ENCODE peak calls at places on chromosomes 5 and 9, in five cellular contexts. K is T1000; R is breast epithelium; N is head of caudate nucleus; W is stimulated activated naive CD8-positive, alpha-beta T cell treated with anti-CD3 and anti-CD28 coated beads, Interleukin-15, Interleukin-2, amounts not matched to agents 100 U/mL and 50 U/mL, for 24 hours. Q is an unnamed sample.
A peak's percentile ranks its signal among the peaks of the same experiment; 100 is the strongest.

GRCh38 chr5:88674262-88675158 is 208.5 kb downstream of the MEF2C start:
- DNase-seq in K (no peak), R (no peak), N (peak; percentile 88), W (peak; percentile 51), Q (no peak)

GRCh38 chr9:98850851-98851729 is 43.6 kb downstream of the GALNT12 start:
- DNase-seq in K (no peak), R (peak; percentile 28), N (no peak), W (no peak), Q (no peak)

GRCh38 chr5:177598477-177598876 is 1.5 kb upstream of the B4GALT7 start:
- DNase-seq in K (no peak), R (no peak), N (no peak), W (no peak), Q (no peak)

GRCh38 chr5:160774006-160774405 is 78.0 kb downstream of the ATP10B start:
- DNase-seq in K (no peak), R (no peak), N (no peak), W (no peak), Q (no peak)

GRCh38 chr5:89440670-89441069 is 557.7 kb upstream of the MEF2C start:
- DNase-seq in K (no peak), R (no peak), N (no peak), W (no peak), Q (no peak)

GRCh38 chr9:76433406-76433805 is 25.6 kb upstream of the GCNT1 start:
- DNase-seq in K (no peak), R (no peak), N (no peak), W (no peak), Q (no peak)

GRCh38 chr5:154624341-154624740 is 130.8 kb upstream of the LARP1 start:
- DNase-seq in K (no peak), R (no peak), N (no peak), W (no peak), Q (no peak)

GRCh38 chr9:74293479-74293878 is 203.7 kb upstream of the RORB start:
- DNase-seq in K (no peak), R (no peak), N (no peak), W (no peak), Q (no peak)

GRCh38 chr9:136943291-136944093 is 1.0 kb downstream of the FBXW5 start:
- DNase-seq in K (no peak), R (no peak), N (no peak), W (peak; percentile 57), Q (no peak)

GRCh38 chr5:172901012-172901780 is 58.0 kb upstream of the RPL26L1 start:
- DNase-seq in K (no peak), R (no peak), N (no peak), W (no peak), Q (no peak)

GRCh38 chr9:31248156-31248555 is 1136.3 kb upstream of the ACO1 start:
- DNase-seq in K (no peak), R (no peak), N (no peak), W (no peak), Q (no peak)

GRCh38 chr5:180601591-180602480 is 10.5 kb upstream of the SCGB3A1 start:
- DNase-seq in K (no peak), R (peak; percentile 39), N (peak; percentile 58), W (no peak), Q (no peak)

GRCh38 chr9:81052846-81053245 is 636.5 kb downstream of the TLE1 start:
- DNase-seq in K (no peak), R (no peak), N (no peak), W (no peak), Q (no peak)

GRCh38 chr9:89695441-89695891 is 90.7 kb downstream of the GADD45G start:
- DNase-seq in K (no peak), R (no peak), N (no peak), W (no peak), Q (no peak)

GRCh38 chr5:109614316-109614715 is 75.4 kb upstream of the MAN2A1 start:
- DNase-seq in K (no peak), R (no peak), N (no peak), W (no peak), Q (no peak)

GRCh38 chr5:159337291-159337974 is 7.1 kb upstream of the IL12B start:
- DNase-seq in K (no peak), R (no peak), N (no peak), W (peak; percentile 47), Q (peak; percentile 76)

GRCh38 chr9:89721971-89722530 is 117.2 kb downstream of the GADD45G start:
- DNase-seq in K (no peak), R (no peak), N (no peak), W (no peak), Q (no peak)

GRCh38 chr5:18761801-18762200 is 1127.5 kb downstream of the TAF11L14 start:
- DNase-seq in K (no peak), R (no peak), N (no peak), W (no peak), Q (no peak)

GRCh38 chr5:107383414-107383813 is 287.3 kb downstream of the EFNA5 start:
- DNase-seq in K (no peak), R (no peak), N (no peak), W (no peak), Q (no peak)

GRCh38 chr9:90895786-90896185 is 94.2 kb downstream of the SYK start:
- DNase-seq in K (no peak), R (no peak), N (no peak), W (no peak), Q (no peak)

GRCh38 chr9:126569036-126569435 is 44.7 kb upstream of the LMX1B start:
- DNase-seq in K (no peak), R (no peak), N (no peak), W (no peak), Q (no peak)

GRCh38 chr5:172608773-172609172 is 32.3 kb upstream of the NEURL1B start:
- DNase-seq in K (no peak), R (no peak), N (no peak), W (no peak), Q (no peak)

GRCh38 chr9:94611638-94612068 is 18.0 kb upstream of the FBP2 start:
- DNase-seq in K (no peak), R (no peak), N (no peak), W (peak; percentile 78), Q (no peak)

GRCh38 chr5:143824851-143825720 is 13.1 kb downstream of the HMHB1 start:
- DNase-seq in K (peak; percentile 47), R (peak; percentile 69), N (peak; percentile 85), W (peak; percentile 89), Q (peak; percentile 48)

GRCh38 chr9:13568851-13569618 is 289.5 kb upstream of the MPDZ start:
- DNase-seq in K (no peak), R (no peak), N (peak; percentile 39), W (no peak), Q (no peak)

GRCh38 chr9:126992427-126992826 is 77.8 kb downstream of the RALGPS1 start:
- DNase-seq in K (no peak), R (no peak), N (no peak), W (no peak), Q (no peak)

GRCh38 chr5:54944364-54944763 is 41.0 kb downstream of the ESM1 start:
- DNase-seq in K (peak; percentile 6), R (no peak), N (no peak), W (peak; percentile 30), Q (no peak)

GRCh38 chr5:52150501-52150900 is 637.2 kb upstream of the ITGA1 start:
- DNase-seq in K (no peak), R (no peak), N (no peak), W (no peak), Q (no peak)